ENCODE peak calls at places on chromosome 11, in four cellular contexts. One of them, this sample, is unnamed.

GRCh38 chr11:33617672-33618362 is 82.8 kb downstream of the C11orf91 start:
- DNase-seq in effector memory CD4-positive, alpha-beta T cell: no peak
- DNase-seq in hepatocyte: no peak
- DNase-seq in GM23248: no peak
- DNase-seq in this sample: no peak

GRCh38 chr11:102306817-102307814 is 10.2 kb upstream of the BIRC3 start:
- DNase-seq in GM23248: no peak
- DNase-seq in hepatocyte: no peak
- DNase-seq in effector memory CD4-positive, alpha-beta T cell: peak; percentile 52
- DNase-seq in this sample: peak; percentile 79

GRCh38 chr11:1872267-1872985 is 19.3 kb downstream of the PRR33 start:
- DNase-seq in GM23248: no peak
- DNase-seq in hepatocyte: no peak
- DNase-seq in effector memory CD4-positive, alpha-beta T cell: no peak
- DNase-seq in this sample: no peak

GRCh38 chr11:69447786-69448185 is 33.7 kb upstream of the LINC01488 start:
- DNase-seq in GM23248: peak; percentile 26
- DNase-seq in effector memory CD4-positive, alpha-beta T cell: no peak
- DNase-seq in hepatocyte: no peak
- DNase-seq in this sample: no peak

GRCh38 chr11:86818466-86819282 is 18.3 kb downstream of the PRSS23 start:
- DNase-seq in GM23248: peak; percentile 90
- DNase-seq in effector memory CD4-positive, alpha-beta T cell: no peak
- DNase-seq in hepatocyte: peak; percentile 79
- DNase-seq in this sample: no peak

GRCh38 chr11:71138737-71139425 is 113.5 kb downstream of the SHANK2 start:
- DNase-seq in effector memory CD4-positive, alpha-beta T cell: no peak
- DNase-seq in GM23248: no peak
- DNase-seq in hepatocyte: no peak
- DNase-seq in this sample: no peak

GRCh38 chr11:106344392-106344791 is 266.9 kb downstream of the AASDHPPT start:
- DNase-seq in effector memory CD4-positive, alpha-beta T cell: no peak
- DNase-seq in GM23248: peak; percentile 45
- DNase-seq in hepatocyte: peak; percentile 51
- DNase-seq in this sample: no peak

GRCh38 chr11:69504127-69504526 is 22.7 kb downstream of the LINC01488 start:
- DNase-seq in effector memory CD4-positive, alpha-beta T cell: no peak
- DNase-seq in GM23248: no peak
- DNase-seq in hepatocyte: no peak
- DNase-seq in this sample: no peak

GRCh38 chr11:914747-915493 is 4.3 kb upstream of the CHID1 start:
- DNase-seq in effector memory CD4-positive, alpha-beta T cell: no peak
- DNase-seq in GM23248: no peak
- DNase-seq in hepatocyte: no peak
- DNase-seq in this sample: no peak

GRCh38 chr11:90805172-90805571 is 582.3 kb upstream of the CHORDC1 start:
- DNase-seq in GM23248: no peak
- DNase-seq in effector memory CD4-positive, alpha-beta T cell: no peak
- DNase-seq in hepatocyte: no peak
- DNase-seq in this sample: no peak

GRCh38 chr11:120240866-120241265 is 926 bp downstream of the POU2F3 start:
- DNase-seq in GM23248: no peak
- DNase-seq in hepatocyte: no peak
- DNase-seq in effector memory CD4-positive, alpha-beta T cell: no peak
- DNase-seq in this sample: no peak

GRCh38 chr11:113162590-113162961 is 151.8 kb upstream of the TTC12 start:
- DNase-seq in GM23248: no peak
- DNase-seq in hepatocyte: no peak
- DNase-seq in effector memory CD4-positive, alpha-beta T cell: no peak
- DNase-seq in this sample: no peak

GRCh38 chr11:119650251-119650650 is 78.7 kb downstream of the NECTIN1 start:
- DNase-seq in hepatocyte: no peak
- DNase-seq in effector memory CD4-positive, alpha-beta T cell: no peak
- DNase-seq in GM23248: no peak
- DNase-seq in this sample: no peak

GRCh38 chr11:11979487-11980117 is 28.8 kb downstream of the DKK3 start:
- DNase-seq in GM23248: peak; percentile 88
- DNase-seq in hepatocyte: peak; percentile 76
- DNase-seq in effector memory CD4-positive, alpha-beta T cell: no peak
- DNase-seq in this sample: no peak

GRCh38 chr11:65642014-65642671 is 4.2 kb downstream of the SIPA1 start:
- DNase-seq in hepatocyte: no peak
- DNase-seq in effector memory CD4-positive, alpha-beta T cell: no peak
- DNase-seq in GM23248: no peak
- DNase-seq in this sample: no peak

GRCh38 chr11:118838905-118839553 is 44.7 kb upstream of the CXCR5 start:
- DNase-seq in GM23248: peak; percentile 26
- DNase-seq in effector memory CD4-positive, alpha-beta T cell: no peak
- DNase-seq in hepatocyte: no peak
- DNase-seq in this sample: no peak

GRCh38 chr11:105202844-105203548 is 63.4 kb upstream of the CARD18 start:
- DNase-seq in GM23248: no peak
- DNase-seq in effector memory CD4-positive, alpha-beta T cell: no peak
- DNase-seq in hepatocyte: peak; percentile 61
- DNase-seq in this sample: peak; percentile 1

GRCh38 chr11:118929496-118930151 is 3.9 kb upstream of the BCL9L start:
- DNase-seq in hepatocyte: peak; percentile 93
- DNase-seq in effector memory CD4-positive, alpha-beta T cell: peak; percentile 76
- DNase-seq in GM23248: peak; percentile 84
- DNase-seq in this sample: peak; percentile 80

GRCh38 chr11:62770778-62771143 is 435 bp upstream of the TAF6L start:
- DNase-seq in GM23248: peak; percentile 65
- DNase-seq in hepatocyte: peak; percentile 32
- DNase-seq in effector memory CD4-positive, alpha-beta T cell: no peak
- DNase-seq in this sample: no peak

GRCh38 chr11:114132944-114133394 is 73.5 kb downstream of the ZBTB16 start:
- DNase-seq in GM23248: peak; percentile 91
- DNase-seq in effector memory CD4-positive, alpha-beta T cell: no peak
- DNase-seq in hepatocyte: no peak
- DNase-seq in this sample: no peak

GRCh38 chr11:46353706-46354105 is 6.4 kb downstream of the DGKZ start:
- DNase-seq in hepatocyte: no peak
- DNase-seq in GM23248: peak; percentile 55
- DNase-seq in effector memory CD4-positive, alpha-beta T cell: no peak
- DNase-seq in this sample: no peak

GRCh38 chr11:66595245-66595904 is 2.4 kb downstream of the CCS start:
- DNase-seq in effector memory CD4-positive, alpha-beta T cell: no peak
- DNase-seq in hepatocyte: peak; percentile 38
- DNase-seq in GM23248: peak; percentile 58
- DNase-seq in this sample: peak; percentile 48

GRCh38 chr11:2316169-2316962 is 14.6 kb downstream of the TSPAN32 start:
- DNase-seq in effector memory CD4-positive, alpha-beta T cell: no peak
- DNase-seq in GM23248: no peak
- DNase-seq in hepatocyte: peak; percentile 3
- DNase-seq in this sample: no peak

GRCh38 chr11:65021509-65021908 is 5.7 kb upstream of the SNX15 start:
- DNase-seq in effector memory CD4-positive, alpha-beta T cell: no peak
- DNase-seq in hepatocyte: no peak
- DNase-seq in GM23248: no peak
- DNase-seq in this sample: no peak

GRCh38 chr11:79461144-79461543 is 20.3 kb upstream of the TENM4 start:
- DNase-seq in GM23248: peak; percentile 58
- DNase-seq in effector memory CD4-positive, alpha-beta T cell: no peak
- DNase-seq in hepatocyte: peak; percentile 70
- DNase-seq in this sample: no peak

GRCh38 chr11:12889243-12889642 is 119.9 kb upstream of the RASSF10 start:
- DNase-seq in effector memory CD4-positive, alpha-beta T cell: no peak
- DNase-seq in GM23248: peak; percentile 94
- DNase-seq in hepatocyte: peak; percentile 24
- DNase-seq in this sample: no peak

GRCh38 chr11:69694781-69695180 is 9.0 kb downstream of the FGF19 start:
- DNase-seq in GM23248: no peak
- DNase-seq in effector memory CD4-positive, alpha-beta T cell: no peak
- DNase-seq in hepatocyte: no peak
- DNase-seq in this sample: no peak

GRCh38 chr11:118845369-118845768 is 38.3 kb upstream of the CXCR5 start:
- DNase-seq in hepatocyte: peak; percentile 11
- DNase-seq in effector memory CD4-positive, alpha-beta T cell: no peak
- DNase-seq in GM23248: peak; percentile 63
- DNase-seq in this sample: no peak

GRCh38 chr11:130162733-130163132 is 3.2 kb downstream of the ST14 start:
- DNase-seq in effector memory CD4-positive, alpha-beta T cell: no peak
- DNase-seq in hepatocyte: peak; percentile 77
- DNase-seq in GM23248: peak; percentile 68
- DNase-seq in this sample: no peak

GRCh38 chr11:117221775-117222517 is 9.9 kb downstream of the PCSK7 start:
- DNase-seq in effector memory CD4-positive, alpha-beta T cell: no peak
- DNase-seq in GM23248: peak; percentile 54
- DNase-seq in hepatocyte: no peak
- DNase-seq in this sample: no peak

GRCh38 chr11:19903620-19904069 is 191.0 kb downstream of the NAV2 start:
- DNase-seq in effector memory CD4-positive, alpha-beta T cell: no peak
- DNase-seq in GM23248: peak; percentile 84
- DNase-seq in hepatocyte: peak; percentile 91
- DNase-seq in this sample: peak; percentile 3

GRCh38 chr11:35121326-35121865 is 17.6 kb upstream of the CD44 start:
- DNase-seq in GM23248: no peak
- DNase-seq in hepatocyte: no peak
- DNase-seq in effector memory CD4-positive, alpha-beta T cell: no peak
- DNase-seq in this sample: peak; percentile 34

GRCh38 chr11:121425818-121426217 is 26.3 kb upstream of the SORL1 start:
- DNase-seq in effector memory CD4-positive, alpha-beta T cell: no peak
- DNase-seq in GM23248: no peak
- DNase-seq in hepatocyte: no peak
- DNase-seq in this sample: no peak

DNA sequence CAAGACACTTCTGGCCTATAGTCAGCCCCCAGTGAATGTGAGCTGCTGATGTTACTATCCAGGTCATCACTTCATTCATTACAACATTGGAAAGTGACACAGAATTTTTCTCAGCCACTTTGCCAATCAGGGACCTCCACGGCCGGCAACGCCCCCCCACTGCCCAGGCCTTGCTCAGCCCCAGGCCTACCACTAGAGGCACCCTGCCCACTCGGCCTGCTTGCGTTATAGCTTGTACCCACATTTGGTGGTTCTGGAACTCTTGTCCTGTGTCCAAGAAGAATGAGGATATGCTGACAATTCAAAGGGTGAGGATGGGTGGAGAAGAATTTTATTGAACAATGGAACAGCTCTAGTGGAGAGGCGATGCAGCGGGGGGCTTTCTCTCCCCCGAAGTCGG is 96.2 kb downstream of the TSPAN18 start:
- DNase-seq in hepatocyte: peak; percentile 37
- DNase-seq in GM23248: peak; percentile 52
- DNase-seq in effector memory CD4-positive, alpha-beta T cell: no peak
- DNase-seq in this sample: no peak
- H3K4me1 ChIP-seq in hepatocyte: peaks cover 8% of the 10 kb centered on the region
- H3K4me1 ChIP-seq in GM23248: no peaks in the 10 kb centered on the region
- H3K4me1 ChIP-seq in effector memory CD4-positive, alpha-beta T cell: no peaks in the 10 kb centered on the region
- H3K4me1 ChIP-seq in this sample: no peaks in the 10 kb centered on the region

GRCh38 chr11:14974021-14974698 is 2.0 kb upstream of the CALCA start:
- DNase-seq in hepatocyte: no peak
- DNase-seq in GM23248: no peak
- DNase-seq in effector memory CD4-positive, alpha-beta T cell: no peak
- DNase-seq in this sample: no peak
- H3K4me3 ChIP-seq in hepatocyte: peak overlapping the region; percentile 29
- H3K4me3 ChIP-seq in GM23248: no peak overlapping the region
- H3K4me3 ChIP-seq in effector memory CD4-positive, alpha-beta T cell: peak overlapping the region; percentile 54
- H3K4me3 ChIP-seq in this sample: peak overlapping the region; percentile 66

GRCh38 chr11:47620836-47621378 is 21.5 kb downstream of the MTCH2 start:
- DNase-seq in hepatocyte: no peak
- DNase-seq in GM23248: no peak
- DNase-seq in effector memory CD4-positive, alpha-beta T cell: no peak
- DNase-seq in this sample: no peak
- H3K36me3 ChIP-seq in hepatocyte: peaks cover 2% of the 10 kb centered on the region
- H3K36me3 ChIP-seq in GM23248: peaks cover 53% of the 10 kb centered on the region
- H3K36me3 ChIP-seq in effector memory CD4-positive, alpha-beta T cell: peaks cover 52% of the 10 kb centered on the region
- H3K36me3 ChIP-seq in this sample: peaks cover 64% of the 10 kb centered on the region

GRCh38 chr11:75160880-75161279 is 10.0 kb downstream of the SLCO2B1 start:
- DNase-seq in GM23248: no peak
- DNase-seq in hepatocyte: no peak
- DNase-seq in effector memory CD4-positive, alpha-beta T cell: no peak
- DNase-seq in this sample: no peak
- H3K4me1 ChIP-seq in GM23248: no peaks in the 10 kb centered on the region
- H3K4me1 ChIP-seq in hepatocyte: peaks cover 85% of the 10 kb centered on the region
- H3K4me1 ChIP-seq in effector memory CD4-positive, alpha-beta T cell: no peaks in the 10 kb centered on the region
- H3K4me1 ChIP-seq in this sample: no peaks in the 10 kb centered on the region

GRCh38 chr11:123526027-123526805 is 96.1 kb downstream of the GRAMD1B start:
- DNase-seq in hepatocyte: no peak
- DNase-seq in effector memory CD4-positive, alpha-beta T cell: no peak
- DNase-seq in GM23248: peak; percentile 19
- DNase-seq in this sample: no peak
- H3K4me3 ChIP-seq in hepatocyte: no peak overlapping the region
- H3K4me3 ChIP-seq in effector memory CD4-positive, alpha-beta T cell: no peak overlapping the region
- H3K4me3 ChIP-seq in GM23248: peak overlapping the region; percentile 63
- H3K4me3 ChIP-seq in this sample: no peak overlapping the region

DNA sequence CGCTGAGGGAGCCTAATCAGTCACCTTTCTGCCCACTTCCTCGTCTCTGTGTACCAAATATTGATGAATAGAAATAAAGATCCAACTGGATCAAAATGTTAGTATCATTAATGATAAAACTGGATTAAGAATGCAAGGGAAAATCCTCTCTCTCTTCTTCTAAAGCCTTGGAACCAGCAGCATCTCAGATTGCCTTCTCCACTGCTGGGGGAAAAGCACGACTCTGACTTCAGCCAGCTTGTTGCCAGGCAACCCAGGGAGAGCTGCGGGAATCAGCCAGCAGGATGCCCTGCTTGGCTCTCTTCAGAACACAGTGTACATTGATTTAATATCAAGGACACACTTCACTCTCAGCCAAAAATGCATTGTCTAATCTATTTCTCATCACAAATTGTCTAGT is 28.8 kb upstream of the VWA5A start:
- DNase-seq in effector memory CD4-positive, alpha-beta T cell: no peak
- DNase-seq in hepatocyte: peak; percentile 18
- DNase-seq in GM23248: no peak
- DNase-seq in this sample: no peak
- H3K36me3 ChIP-seq in effector memory CD4-positive, alpha-beta T cell: no peaks in the 10 kb centered on the region
- H3K36me3 ChIP-seq in hepatocyte: no peaks in the 10 kb centered on the region
- H3K36me3 ChIP-seq in GM23248: no peaks in the 10 kb centered on the region
- H3K36me3 ChIP-seq in this sample: no peaks in the 10 kb centered on the region

DNA sequence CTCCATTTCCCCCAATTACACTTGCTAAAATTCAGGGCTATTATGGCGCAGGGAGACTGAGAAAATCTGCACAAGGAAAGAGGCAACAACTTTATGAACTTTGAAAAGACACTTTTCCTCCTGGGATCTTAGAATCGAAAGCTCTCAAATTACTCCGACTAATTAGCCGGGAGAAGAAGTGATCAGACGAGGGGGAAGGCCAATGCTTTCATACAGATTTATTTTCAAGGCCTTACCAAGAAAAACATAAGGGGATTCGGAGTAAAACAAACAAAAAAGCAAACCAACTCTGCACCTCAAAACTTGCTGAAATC is 1.6 kb downstream of the PAX6 start:
- DNase-seq in effector memory CD4-positive, alpha-beta T cell: no peak
- DNase-seq in hepatocyte: no peak
- DNase-seq in GM23248: no peak
- DNase-seq in this sample: no peak
- H3K4me1 ChIP-seq in effector memory CD4-positive, alpha-beta T cell: peaks cover 66% of the 10 kb centered on the region
- H3K4me1 ChIP-seq in hepatocyte: peaks cover 40% of the 10 kb centered on the region
- H3K4me1 ChIP-seq in GM23248: no peaks in the 10 kb centered on the region
- H3K4me1 ChIP-seq in this sample: peaks cover 64% of the 10 kb centered on the region

This sample was measured in CD4-positive, CD25-positive, alpha-beta regulatory T cell.